ENCODE peak calls at places on chromosomes 3 and 15, in seven cellular contexts. One of them, this sample, is unnamed.

GRCh38 chr15:66936115-66936863 is 129.1 kb upstream of the SMAD3 start:
- DNase-seq in cardiac septum: peak; percentile 70
- DNase-seq in NAMALWA: no peak
- DNase-seq in pancreas: no peak
- DNase-seq in stimulated activated CD8-positive, alpha-beta memory T cell treated with anti-CD3 and anti-CD28 coated beads, Interleukin-15, amount 100 ng/mL, for 1 hour: no peak
- DNase-seq in GM04503: no peak
- DNase-seq in activated effector memory CD4-positive, alpha-beta T cell treated with Interleukin-2 at 50 U/mL for 16 hours: no peak
- DNase-seq in this sample: no peak

GRCh38 chr15:53549697-53550315 is 209.7 kb downstream of the WDR72 start:
- DNase-seq in NAMALWA: no peak
- DNase-seq in stimulated activated CD8-positive, alpha-beta memory T cell treated with anti-CD3 and anti-CD28 coated beads, Interleukin-15, amount 100 ng/mL, for 1 hour: no peak
- DNase-seq in GM04503: no peak
- DNase-seq in activated effector memory CD4-positive, alpha-beta T cell treated with Interleukin-2 at 50 U/mL for 16 hours: no peak
- DNase-seq in cardiac septum: no peak
- DNase-seq in pancreas: peak; percentile 14
- DNase-seq in this sample: no peak

GRCh38 chr15:79615754-79616153 is 183.6 kb downstream of the MINAR1 start:
- DNase-seq in NAMALWA: no peak
- DNase-seq in activated effector memory CD4-positive, alpha-beta T cell treated with Interleukin-2 at 50 U/mL for 16 hours: no peak
- DNase-seq in pancreas: no peak
- DNase-seq in stimulated activated CD8-positive, alpha-beta memory T cell treated with anti-CD3 and anti-CD28 coated beads, Interleukin-15, amount 100 ng/mL, for 1 hour: no peak
- DNase-seq in cardiac septum: peak; percentile 77
- DNase-seq in GM04503: no peak
- DNase-seq in this sample: no peak

GRCh38 chr3:16618721-16619120 is 13.5 kb upstream of the DAZL start:
- DNase-seq in stimulated activated CD8-positive, alpha-beta memory T cell treated with anti-CD3 and anti-CD28 coated beads, Interleukin-15, amount 100 ng/mL, for 1 hour: no peak
- DNase-seq in pancreas: no peak
- DNase-seq in NAMALWA: no peak
- DNase-seq in cardiac septum: no peak
- DNase-seq in activated effector memory CD4-positive, alpha-beta T cell treated with Interleukin-2 at 50 U/mL for 16 hours: no peak
- DNase-seq in GM04503: peak; percentile 20
- DNase-seq in this sample: no peak

GRCh38 chr3:5510300-5510699 is 322.8 kb downstream of the EDEM1 start:
- DNase-seq in GM04503: no peak
- DNase-seq in activated effector memory CD4-positive, alpha-beta T cell treated with Interleukin-2 at 50 U/mL for 16 hours: no peak
- DNase-seq in NAMALWA: no peak
- DNase-seq in pancreas: no peak
- DNase-seq in cardiac septum: no peak
- DNase-seq in stimulated activated CD8-positive, alpha-beta memory T cell treated with anti-CD3 and anti-CD28 coated beads, Interleukin-15, amount 100 ng/mL, for 1 hour: no peak
- DNase-seq in this sample: no peak

GRCh38 chr3:123421353-123422174 is 27.3 kb downstream of the ADCY5 start:
- DNase-seq in GM04503: no peak
- DNase-seq in NAMALWA: peak; percentile 11
- DNase-seq in stimulated activated CD8-positive, alpha-beta memory T cell treated with anti-CD3 and anti-CD28 coated beads, Interleukin-15, amount 100 ng/mL, for 1 hour: no peak
- DNase-seq in activated effector memory CD4-positive, alpha-beta T cell treated with Interleukin-2 at 50 U/mL for 16 hours: no peak
- DNase-seq in cardiac septum: no peak
- DNase-seq in pancreas: peak; percentile 35
- DNase-seq in this sample: no peak

GRCh38 chr3:43523454-43524053 is 98.3 kb downstream of the ANO10 start:
- DNase-seq in GM04503: no peak
- DNase-seq in cardiac septum: no peak
- DNase-seq in stimulated activated CD8-positive, alpha-beta memory T cell treated with anti-CD3 and anti-CD28 coated beads, Interleukin-15, amount 100 ng/mL, for 1 hour: no peak
- DNase-seq in pancreas: no peak
- DNase-seq in activated effector memory CD4-positive, alpha-beta T cell treated with Interleukin-2 at 50 U/mL for 16 hours: no peak
- DNase-seq in NAMALWA: no peak
- DNase-seq in this sample: no peak

GRCh38 chr15:96326551-96327154 is 3.8 kb upstream of the NR2F2 start:
- DNase-seq in pancreas: peak; percentile 52
- DNase-seq in GM04503: no peak
- DNase-seq in activated effector memory CD4-positive, alpha-beta T cell treated with Interleukin-2 at 50 U/mL for 16 hours: no peak
- DNase-seq in cardiac septum: no peak
- DNase-seq in NAMALWA: no peak
- DNase-seq in stimulated activated CD8-positive, alpha-beta memory T cell treated with anti-CD3 and anti-CD28 coated beads, Interleukin-15, amount 100 ng/mL, for 1 hour: no peak
- DNase-seq in this sample: no peak

GRCh38 chr3:198080521-198081384 is 120.7 kb downstream of the LMLN start:
- DNase-seq in pancreas: peak; percentile 83
- DNase-seq in activated effector memory CD4-positive, alpha-beta T cell treated with Interleukin-2 at 50 U/mL for 16 hours: peak; percentile 66
- DNase-seq in GM04503: peak; percentile 3
- DNase-seq in NAMALWA: no peak
- DNase-seq in cardiac septum: peak; percentile 86
- DNase-seq in stimulated activated CD8-positive, alpha-beta memory T cell treated with anti-CD3 and anti-CD28 coated beads, Interleukin-15, amount 100 ng/mL, for 1 hour: peak; percentile 43
- DNase-seq in this sample: peak; percentile 30

GRCh38 chr15:98727115-98728040 is 79.0 kb downstream of the IGF1R start:
- DNase-seq in stimulated activated CD8-positive, alpha-beta memory T cell treated with anti-CD3 and anti-CD28 coated beads, Interleukin-15, amount 100 ng/mL, for 1 hour: no peak
- DNase-seq in NAMALWA: no peak
- DNase-seq in GM04503: peak; percentile 83
- DNase-seq in activated effector memory CD4-positive, alpha-beta T cell treated with Interleukin-2 at 50 U/mL for 16 hours: no peak
- DNase-seq in pancreas: peak; percentile 81
- DNase-seq in cardiac septum: peak; percentile 95
- DNase-seq in this sample: no peak

GRCh38 chr15:68650901-68651709 is 72.3 kb downstream of the CORO2B start:
- DNase-seq in activated effector memory CD4-positive, alpha-beta T cell treated with Interleukin-2 at 50 U/mL for 16 hours: peak; percentile 4
- DNase-seq in GM04503: no peak
- DNase-seq in stimulated activated CD8-positive, alpha-beta memory T cell treated with anti-CD3 and anti-CD28 coated beads, Interleukin-15, amount 100 ng/mL, for 1 hour: no peak
- DNase-seq in NAMALWA: peak; percentile 54
- DNase-seq in pancreas: peak; percentile 63
- DNase-seq in cardiac septum: no peak
- DNase-seq in this sample: no peak

GRCh38 chr3:58176185-58176530 is 34.6 kb downstream of the DNASE1L3 start:
- DNase-seq in stimulated activated CD8-positive, alpha-beta memory T cell treated with anti-CD3 and anti-CD28 coated beads, Interleukin-15, amount 100 ng/mL, for 1 hour: no peak
- DNase-seq in cardiac septum: no peak
- DNase-seq in pancreas: no peak
- DNase-seq in GM04503: no peak
- DNase-seq in NAMALWA: no peak
- DNase-seq in activated effector memory CD4-positive, alpha-beta T cell treated with Interleukin-2 at 50 U/mL for 16 hours: no peak
- DNase-seq in this sample: no peak

GRCh38 chr3:152382312-152383135 is 113.8 kb downstream of the MBNL1 start:
- DNase-seq in pancreas: no peak
- DNase-seq in GM04503: no peak
- DNase-seq in activated effector memory CD4-positive, alpha-beta T cell treated with Interleukin-2 at 50 U/mL for 16 hours: no peak
- DNase-seq in NAMALWA: no peak
- DNase-seq in stimulated activated CD8-positive, alpha-beta memory T cell treated with anti-CD3 and anti-CD28 coated beads, Interleukin-15, amount 100 ng/mL, for 1 hour: no peak
- DNase-seq in cardiac septum: no peak
- DNase-seq in this sample: no peak

GRCh38 chr15:74618841-74619596 is 3.4 kb downstream of the CLK3 start:
- DNase-seq in pancreas: no peak
- DNase-seq in cardiac septum: no peak
- DNase-seq in NAMALWA: no peak
- DNase-seq in GM04503: no peak
- DNase-seq in activated effector memory CD4-positive, alpha-beta T cell treated with Interleukin-2 at 50 U/mL for 16 hours: no peak
- DNase-seq in stimulated activated CD8-positive, alpha-beta memory T cell treated with anti-CD3 and anti-CD28 coated beads, Interleukin-15, amount 100 ng/mL, for 1 hour: no peak
- DNase-seq in this sample: no peak

GRCh38 chr3:145959457-145960088 is 201.4 kb downstream of the PLOD2 start:
- DNase-seq in pancreas: no peak
- DNase-seq in cardiac septum: no peak
- DNase-seq in NAMALWA: no peak
- DNase-seq in GM04503: no peak
- DNase-seq in stimulated activated CD8-positive, alpha-beta memory T cell treated with anti-CD3 and anti-CD28 coated beads, Interleukin-15, amount 100 ng/mL, for 1 hour: no peak
- DNase-seq in activated effector memory CD4-positive, alpha-beta T cell treated with Interleukin-2 at 50 U/mL for 16 hours: no peak
- DNase-seq in this sample: no peak

GRCh38 chr3:22724439-22724838 is 478.7 kb upstream of the UBE2E2 start:
- DNase-seq in pancreas: no peak
- DNase-seq in GM04503: no peak
- DNase-seq in activated effector memory CD4-positive, alpha-beta T cell treated with Interleukin-2 at 50 U/mL for 16 hours: no peak
- DNase-seq in cardiac septum: no peak
- DNase-seq in NAMALWA: no peak
- DNase-seq in stimulated activated CD8-positive, alpha-beta memory T cell treated with anti-CD3 and anti-CD28 coated beads, Interleukin-15, amount 100 ng/mL, for 1 hour: no peak
- DNase-seq in this sample: no peak

GRCh38 chr15:29031502-29032228 is 145.9 kb downstream of the APBA2 start:
- DNase-seq in GM04503: no peak
- DNase-seq in NAMALWA: no peak
- DNase-seq in stimulated activated CD8-positive, alpha-beta memory T cell treated with anti-CD3 and anti-CD28 coated beads, Interleukin-15, amount 100 ng/mL, for 1 hour: no peak
- DNase-seq in cardiac septum: no peak
- DNase-seq in pancreas: no peak
- DNase-seq in activated effector memory CD4-positive, alpha-beta T cell treated with Interleukin-2 at 50 U/mL for 16 hours: no peak
- DNase-seq in this sample: no peak

GRCh38 chr3:129289201-129289921 is 10.7 kb downstream of the HMCES start:
- DNase-seq in NAMALWA: no peak
- DNase-seq in cardiac septum: no peak
- DNase-seq in stimulated activated CD8-positive, alpha-beta memory T cell treated with anti-CD3 and anti-CD28 coated beads, Interleukin-15, amount 100 ng/mL, for 1 hour: no peak
- DNase-seq in GM04503: peak; percentile 67
- DNase-seq in pancreas: no peak
- DNase-seq in activated effector memory CD4-positive, alpha-beta T cell treated with Interleukin-2 at 50 U/mL for 16 hours: no peak
- DNase-seq in this sample: no peak

GRCh38 chr15:38647683-38648082 is 83.1 kb upstream of the RASGRP1 start:
- DNase-seq in pancreas: no peak
- DNase-seq in cardiac septum: no peak
- DNase-seq in stimulated activated CD8-positive, alpha-beta memory T cell treated with anti-CD3 and anti-CD28 coated beads, Interleukin-15, amount 100 ng/mL, for 1 hour: no peak
- DNase-seq in NAMALWA: no peak
- DNase-seq in GM04503: no peak
- DNase-seq in activated effector memory CD4-positive, alpha-beta T cell treated with Interleukin-2 at 50 U/mL for 16 hours: no peak
- DNase-seq in this sample: no peak

GRCh38 chr15:31326729-31327673 is at the start of gene KLF13:
- DNase-seq in stimulated activated CD8-positive, alpha-beta memory T cell treated with anti-CD3 and anti-CD28 coated beads, Interleukin-15, amount 100 ng/mL, for 1 hour: peak; percentile 46
- DNase-seq in NAMALWA: no peak
- DNase-seq in activated effector memory CD4-positive, alpha-beta T cell treated with Interleukin-2 at 50 U/mL for 16 hours: peak; percentile 73
- DNase-seq in cardiac septum: peak; percentile 86
- DNase-seq in GM04503: no peak
- DNase-seq in pancreas: no peak
- DNase-seq in this sample: peak; percentile 69

GRCh38 chr3:126435456-126436315 is 40.0 kb downstream of the ZXDC start:
- DNase-seq in cardiac septum: no peak
- DNase-seq in NAMALWA: no peak
- DNase-seq in stimulated activated CD8-positive, alpha-beta memory T cell treated with anti-CD3 and anti-CD28 coated beads, Interleukin-15, amount 100 ng/mL, for 1 hour: no peak
- DNase-seq in pancreas: peak; percentile 6
- DNase-seq in activated effector memory CD4-positive, alpha-beta T cell treated with Interleukin-2 at 50 U/mL for 16 hours: no peak
- DNase-seq in GM04503: no peak
- DNase-seq in this sample: no peak

GRCh38 chr3:172177803-172178316 is 138.5 kb downstream of the FNDC3B start:
- DNase-seq in cardiac septum: no peak
- DNase-seq in activated effector memory CD4-positive, alpha-beta T cell treated with Interleukin-2 at 50 U/mL for 16 hours: no peak
- DNase-seq in NAMALWA: no peak
- DNase-seq in stimulated activated CD8-positive, alpha-beta memory T cell treated with anti-CD3 and anti-CD28 coated beads, Interleukin-15, amount 100 ng/mL, for 1 hour: no peak
- DNase-seq in pancreas: no peak
- DNase-seq in GM04503: no peak
- DNase-seq in this sample: no peak

GRCh38 chr15:79430901-79431635 is 1.1 kb upstream of the MINAR1 start:
- DNase-seq in cardiac septum: no peak
- DNase-seq in pancreas: no peak
- DNase-seq in GM04503: no peak
- DNase-seq in NAMALWA: no peak
- DNase-seq in stimulated activated CD8-positive, alpha-beta memory T cell treated with anti-CD3 and anti-CD28 coated beads, Interleukin-15, amount 100 ng/mL, for 1 hour: no peak
- DNase-seq in activated effector memory CD4-positive, alpha-beta T cell treated with Interleukin-2 at 50 U/mL for 16 hours: no peak
- DNase-seq in this sample: no peak

GRCh38 chr3:171874251-171874679 is 31.1 kb downstream of the TMEM212 start:
- DNase-seq in NAMALWA: no peak
- DNase-seq in pancreas: no peak
- DNase-seq in stimulated activated CD8-positive, alpha-beta memory T cell treated with anti-CD3 and anti-CD28 coated beads, Interleukin-15, amount 100 ng/mL, for 1 hour: no peak
- DNase-seq in activated effector memory CD4-positive, alpha-beta T cell treated with Interleukin-2 at 50 U/mL for 16 hours: no peak
- DNase-seq in GM04503: peak; percentile 96
- DNase-seq in cardiac septum: no peak
- DNase-seq in this sample: no peak

This sample was measured in T-helper 22 cell.